ENCODE peak calls at places on chromosome 17, in nine cellular contexts. One of them, this sample, is unnamed.
A peak's percentile ranks its signal among the peaks of the same experiment; 100 is the strongest.

GRCh38 chr17:7838291-7839075 is 4.5 kb downstream of the KDM6B start:
- DNase-seq in RWPE1: no peak
- DNase-seq in foreskin keratinocyte: no peak
- DNase-seq in AG20443: no peak
- DNase-seq in stimulated activated CD8-positive, alpha-beta memory T cell treated with anti-CD3 and anti-CD28 coated beads, Interleukin-4, amount 100 ng/mL, for 24 hours: no peak
- DNase-seq in brain microvascular endothelial cell: peak; percentile 34
- DNase-seq in ACHN: peak; percentile 24
- DNase-seq in NCI-H2081: peak; percentile 54
- DNase-seq in NCI-H69: peak; percentile 78
- DNase-seq in this sample: no peak

GRCh38 chr17:9419932-9420453 is 155.6 kb downstream of the STX8 start:
- DNase-seq in NCI-H69: no peak
- DNase-seq in AG20443: no peak
- DNase-seq in brain microvascular endothelial cell: peak; percentile 5
- DNase-seq in ACHN: no peak
- DNase-seq in RWPE1: no peak
- DNase-seq in foreskin keratinocyte: no peak
- DNase-seq in stimulated activated CD8-positive, alpha-beta memory T cell treated with anti-CD3 and anti-CD28 coated beads, Interleukin-4, amount 100 ng/mL, for 24 hours: no peak
- DNase-seq in NCI-H2081: no peak
- DNase-seq in this sample: no peak

GRCh38 chr17:68057531-68057952 is 22.0 kb downstream of the KPNA2 start:
- DNase-seq in ACHN: peak; percentile 49
- DNase-seq in stimulated activated CD8-positive, alpha-beta memory T cell treated with anti-CD3 and anti-CD28 coated beads, Interleukin-4, amount 100 ng/mL, for 24 hours: peak; percentile 9
- DNase-seq in foreskin keratinocyte: no peak
- DNase-seq in RWPE1: no peak
- DNase-seq in AG20443: peak; percentile 31
- DNase-seq in brain microvascular endothelial cell: peak; percentile 58
- DNase-seq in NCI-H2081: peak; percentile 37
- DNase-seq in NCI-H69: peak; percentile 48
- DNase-seq in this sample: no peak

GRCh38 chr17:44333371-44333770 is 8.7 kb upstream of the SLC25A39 start:
- DNase-seq in stimulated activated CD8-positive, alpha-beta memory T cell treated with anti-CD3 and anti-CD28 coated beads, Interleukin-4, amount 100 ng/mL, for 24 hours: no peak
- DNase-seq in NCI-H2081: no peak
- DNase-seq in RWPE1: no peak
- DNase-seq in ACHN: no peak
- DNase-seq in brain microvascular endothelial cell: no peak
- DNase-seq in AG20443: no peak
- DNase-seq in foreskin keratinocyte: no peak
- DNase-seq in NCI-H69: no peak
- DNase-seq in this sample: no peak

GRCh38 chr17:20174588-20175265 is 165.6 kb downstream of the SPECC1 start:
- DNase-seq in stimulated activated CD8-positive, alpha-beta memory T cell treated with anti-CD3 and anti-CD28 coated beads, Interleukin-4, amount 100 ng/mL, for 24 hours: no peak
- DNase-seq in NCI-H69: no peak
- DNase-seq in ACHN: peak; percentile 92
- DNase-seq in NCI-H2081: no peak
- DNase-seq in brain microvascular endothelial cell: peak; percentile 60
- DNase-seq in AG20443: peak; percentile 39
- DNase-seq in foreskin keratinocyte: no peak
- DNase-seq in RWPE1: peak; percentile 50
- DNase-seq in this sample: no peak

GRCh38 chr17:51257150-51258081 is 2.4 kb downstream of the MBTD1 start:
- DNase-seq in foreskin keratinocyte: no peak
- DNase-seq in ACHN: no peak
- DNase-seq in NCI-H2081: no peak
- DNase-seq in NCI-H69: no peak
- DNase-seq in stimulated activated CD8-positive, alpha-beta memory T cell treated with anti-CD3 and anti-CD28 coated beads, Interleukin-4, amount 100 ng/mL, for 24 hours: no peak
- DNase-seq in RWPE1: no peak
- DNase-seq in AG20443: peak; percentile 13
- DNase-seq in brain microvascular endothelial cell: no peak
- DNase-seq in this sample: no peak

GRCh38 chr17:3740611-3741073 is 16.9 kb downstream of the HASPIN start:
- DNase-seq in foreskin keratinocyte: no peak
- DNase-seq in brain microvascular endothelial cell: no peak
- DNase-seq in RWPE1: no peak
- DNase-seq in NCI-H2081: no peak
- DNase-seq in NCI-H69: no peak
- DNase-seq in stimulated activated CD8-positive, alpha-beta memory T cell treated with anti-CD3 and anti-CD28 coated beads, Interleukin-4, amount 100 ng/mL, for 24 hours: no peak
- DNase-seq in AG20443: no peak
- DNase-seq in ACHN: no peak
- DNase-seq in this sample: no peak

GRCh38 chr17:79618383-79619067 is 7.7 kb upstream of the RBFOX3 start:
- DNase-seq in ACHN: no peak
- DNase-seq in stimulated activated CD8-positive, alpha-beta memory T cell treated with anti-CD3 and anti-CD28 coated beads, Interleukin-4, amount 100 ng/mL, for 24 hours: no peak
- DNase-seq in NCI-H69: no peak
- DNase-seq in AG20443: no peak
- DNase-seq in foreskin keratinocyte: no peak
- DNase-seq in NCI-H2081: no peak
- DNase-seq in RWPE1: no peak
- DNase-seq in brain microvascular endothelial cell: no peak
- DNase-seq in this sample: no peak

GRCh38 chr17:77572065-77572601 is 386.4 kb upstream of the TNRC6C start:
- DNase-seq in foreskin keratinocyte: no peak
- DNase-seq in NCI-H69: peak; percentile 44
- DNase-seq in NCI-H2081: no peak
- DNase-seq in stimulated activated CD8-positive, alpha-beta memory T cell treated with anti-CD3 and anti-CD28 coated beads, Interleukin-4, amount 100 ng/mL, for 24 hours: no peak
- DNase-seq in AG20443: no peak
- DNase-seq in brain microvascular endothelial cell: no peak
- DNase-seq in RWPE1: no peak
- DNase-seq in ACHN: no peak
- DNase-seq in this sample: no peak

GRCh38 chr17:808003-808294 is 25.8 kb downstream of the MRM3 start:
- DNase-seq in foreskin keratinocyte: no peak
- DNase-seq in NCI-H69: no peak
- DNase-seq in brain microvascular endothelial cell: no peak
- DNase-seq in stimulated activated CD8-positive, alpha-beta memory T cell treated with anti-CD3 and anti-CD28 coated beads, Interleukin-4, amount 100 ng/mL, for 24 hours: no peak
- DNase-seq in RWPE1: no peak
- DNase-seq in ACHN: no peak
- DNase-seq in NCI-H2081: no peak
- DNase-seq in AG20443: no peak
- DNase-seq in this sample: no peak

GRCh38 chr17:79545251-79546005 is 65.4 kb downstream of the RBFOX3 start:
- DNase-seq in NCI-H69: no peak
- DNase-seq in ACHN: no peak
- DNase-seq in NCI-H2081: no peak
- DNase-seq in RWPE1: no peak
- DNase-seq in AG20443: no peak
- DNase-seq in stimulated activated CD8-positive, alpha-beta memory T cell treated with anti-CD3 and anti-CD28 coated beads, Interleukin-4, amount 100 ng/mL, for 24 hours: no peak
- DNase-seq in foreskin keratinocyte: no peak
- DNase-seq in brain microvascular endothelial cell: no peak
- DNase-seq in this sample: no peak

GRCh38 chr17:83041305-83041704 is 38.1 kb upstream of the METRNL start:
- DNase-seq in brain microvascular endothelial cell: no peak
- DNase-seq in stimulated activated CD8-positive, alpha-beta memory T cell treated with anti-CD3 and anti-CD28 coated beads, Interleukin-4, amount 100 ng/mL, for 24 hours: no peak
- DNase-seq in NCI-H2081: no peak
- DNase-seq in foreskin keratinocyte: no peak
- DNase-seq in NCI-H69: no peak
- DNase-seq in ACHN: peak; percentile 32
- DNase-seq in AG20443: no peak
- DNase-seq in RWPE1: no peak
- DNase-seq in this sample: no peak

GRCh38 chr17:66228887-66229782 is at the start of gene APOH:
- DNase-seq in ACHN: peak; percentile 52
- DNase-seq in NCI-H2081: no peak
- DNase-seq in NCI-H69: no peak
- DNase-seq in AG20443: no peak
- DNase-seq in RWPE1: no peak
- DNase-seq in brain microvascular endothelial cell: no peak
- DNase-seq in stimulated activated CD8-positive, alpha-beta memory T cell treated with anti-CD3 and anti-CD28 coated beads, Interleukin-4, amount 100 ng/mL, for 24 hours: no peak
- DNase-seq in foreskin keratinocyte: no peak
- DNase-seq in this sample: no peak

GRCh38 chr17:1232786-1233185 is 37.5 kb upstream of the BHLHA9 start:
- DNase-seq in NCI-H2081: no peak
- DNase-seq in foreskin keratinocyte: no peak
- DNase-seq in AG20443: peak; percentile 79
- DNase-seq in ACHN: no peak
- DNase-seq in brain microvascular endothelial cell: peak; percentile 67
- DNase-seq in NCI-H69: no peak
- DNase-seq in RWPE1: no peak
- DNase-seq in stimulated activated CD8-positive, alpha-beta memory T cell treated with anti-CD3 and anti-CD28 coated beads, Interleukin-4, amount 100 ng/mL, for 24 hours: no peak
- DNase-seq in this sample: no peak

GRCh38 chr17:5049314-5049819 is 14.1 kb upstream of the SLC52A1 start:
- DNase-seq in ACHN: no peak
- DNase-seq in brain microvascular endothelial cell: no peak
- DNase-seq in AG20443: no peak
- DNase-seq in RWPE1: no peak
- DNase-seq in stimulated activated CD8-positive, alpha-beta memory T cell treated with anti-CD3 and anti-CD28 coated beads, Interleukin-4, amount 100 ng/mL, for 24 hours: peak; percentile 25
- DNase-seq in foreskin keratinocyte: no peak
- DNase-seq in NCI-H2081: no peak
- DNase-seq in NCI-H69: no peak
- DNase-seq in this sample: no peak

GRCh38 chr17:33534063-33534462 is 241.0 kb upstream of the ASIC2 start:
- DNase-seq in AG20443: no peak
- DNase-seq in brain microvascular endothelial cell: no peak
- DNase-seq in foreskin keratinocyte: no peak
- DNase-seq in NCI-H2081: no peak
- DNase-seq in RWPE1: no peak
- DNase-seq in NCI-H69: no peak
- DNase-seq in ACHN: no peak
- DNase-seq in stimulated activated CD8-positive, alpha-beta memory T cell treated with anti-CD3 and anti-CD28 coated beads, Interleukin-4, amount 100 ng/mL, for 24 hours: no peak
- DNase-seq in this sample: no peak

GRCh38 chr17:34913001-34913400 is 48.3 kb downstream of the CCT6B start:
- DNase-seq in RWPE1: no peak
- DNase-seq in brain microvascular endothelial cell: no peak
- DNase-seq in NCI-H69: no peak
- DNase-seq in AG20443: no peak
- DNase-seq in ACHN: no peak
- DNase-seq in foreskin keratinocyte: no peak
- DNase-seq in stimulated activated CD8-positive, alpha-beta memory T cell treated with anti-CD3 and anti-CD28 coated beads, Interleukin-4, amount 100 ng/mL, for 24 hours: no peak
- DNase-seq in NCI-H2081: no peak
- DNase-seq in this sample: no peak

GRCh38 chr17:57557793-57558681 is 187.1 kb downstream of the CCDC182 start:
- DNase-seq in ACHN: peak; percentile 95
- DNase-seq in NCI-H69: no peak
- DNase-seq in AG20443: peak; percentile 59
- DNase-seq in RWPE1: peak; percentile 85
- DNase-seq in foreskin keratinocyte: peak; percentile 80
- DNase-seq in brain microvascular endothelial cell: peak; percentile 78
- DNase-seq in stimulated activated CD8-positive, alpha-beta memory T cell treated with anti-CD3 and anti-CD28 coated beads, Interleukin-4, amount 100 ng/mL, for 24 hours: no peak
- DNase-seq in NCI-H2081: peak; percentile 43
- DNase-seq in this sample: no peak

GRCh38 chr17:60231234-60231633 is 81.5 kb downstream of the CA4 start:
- DNase-seq in RWPE1: peak; percentile 8
- DNase-seq in NCI-H2081: peak; percentile 46
- DNase-seq in AG20443: peak; percentile 43
- DNase-seq in foreskin keratinocyte: no peak
- DNase-seq in NCI-H69: peak; percentile 53
- DNase-seq in stimulated activated CD8-positive, alpha-beta memory T cell treated with anti-CD3 and anti-CD28 coated beads, Interleukin-4, amount 100 ng/mL, for 24 hours: no peak
- DNase-seq in brain microvascular endothelial cell: peak; percentile 32
- DNase-seq in ACHN: peak; percentile 41
- DNase-seq in this sample: no peak

GRCh38 chr17:43517615-43518386 is 28.3 kb downstream of the ETV4 start:
- DNase-seq in foreskin keratinocyte: no peak
- DNase-seq in ACHN: peak; percentile 10
- DNase-seq in RWPE1: no peak
- DNase-seq in brain microvascular endothelial cell: peak; percentile 76
- DNase-seq in stimulated activated CD8-positive, alpha-beta memory T cell treated with anti-CD3 and anti-CD28 coated beads, Interleukin-4, amount 100 ng/mL, for 24 hours: no peak
- DNase-seq in NCI-H2081: no peak
- DNase-seq in AG20443: peak; percentile 85
- DNase-seq in NCI-H69: no peak
- DNase-seq in this sample: no peak

GRCh38 chr17:64186171-64187092 is 56.5 kb upstream of the ERN1 start:
- DNase-seq in AG20443: no peak
- DNase-seq in NCI-H69: no peak
- DNase-seq in RWPE1: no peak
- DNase-seq in stimulated activated CD8-positive, alpha-beta memory T cell treated with anti-CD3 and anti-CD28 coated beads, Interleukin-4, amount 100 ng/mL, for 24 hours: no peak
- DNase-seq in brain microvascular endothelial cell: no peak
- DNase-seq in ACHN: no peak
- DNase-seq in NCI-H2081: no peak
- DNase-seq in foreskin keratinocyte: no peak
- DNase-seq in this sample: no peak

GRCh38 chr17:37543527-37544122 is 53.9 kb downstream of the DUSP14 start:
- DNase-seq in RWPE1: no peak
- DNase-seq in foreskin keratinocyte: no peak
- DNase-seq in ACHN: no peak
- DNase-seq in stimulated activated CD8-positive, alpha-beta memory T cell treated with anti-CD3 and anti-CD28 coated beads, Interleukin-4, amount 100 ng/mL, for 24 hours: no peak
- DNase-seq in brain microvascular endothelial cell: no peak
- DNase-seq in AG20443: no peak
- DNase-seq in NCI-H69: no peak
- DNase-seq in NCI-H2081: no peak
- DNase-seq in this sample: no peak

GRCh38 chr17:34633760-34634159 is 54.4 kb downstream of the TMEM132E start:
- DNase-seq in NCI-H69: no peak
- DNase-seq in RWPE1: no peak
- DNase-seq in AG20443: no peak
- DNase-seq in brain microvascular endothelial cell: no peak
- DNase-seq in stimulated activated CD8-positive, alpha-beta memory T cell treated with anti-CD3 and anti-CD28 coated beads, Interleukin-4, amount 100 ng/mL, for 24 hours: no peak
- DNase-seq in foreskin keratinocyte: no peak
- DNase-seq in ACHN: no peak
- DNase-seq in NCI-H2081: no peak
- DNase-seq in this sample: no peak

GRCh38 chr17:27244481-27245223 is 49.3 kb upstream of the WSB1 start:
- DNase-seq in RWPE1: peak; percentile 79
- DNase-seq in brain microvascular endothelial cell: peak; percentile 81
- DNase-seq in AG20443: peak; percentile 90
- DNase-seq in NCI-H2081: no peak
- DNase-seq in NCI-H69: no peak
- DNase-seq in foreskin keratinocyte: peak; percentile 81
- DNase-seq in stimulated activated CD8-positive, alpha-beta memory T cell treated with anti-CD3 and anti-CD28 coated beads, Interleukin-4, amount 100 ng/mL, for 24 hours: no peak
- DNase-seq in ACHN: no peak
- DNase-seq in this sample: no peak

This sample was measured in GM12892.